ENCODE peak calls at places on chromosomes 1 and 21, in six cellular contexts. A is fibroblast of lung, D is uterus, P is tibial artery, V is choroid plexus epithelial cell, I is suprapubic skin. B is an unnamed sample.

GRCh38 chr1:173204693-173205092 is 2.4 kb downstream of the TNFSF4 start:
- DNase-seq in A (no peak), P (no peak), V (no peak), D (no peak), I (no peak), B (no peak)

GRCh38 chr1:62356257-62356835 is 37.1 kb upstream of the KANK4 start:
- DNase-seq in V (peak), A (peak), D (no peak), P (no peak), I (no peak), B (peak)

GRCh38 chr1:204284929-204285328 is 71.1 kb upstream of the GOLT1A start:
- DNase-seq in V (no peak), P (no peak), D (no peak), A (no peak), I (no peak), B (no peak)

GRCh38 chr1:180909005-180909414 is 3.7 kb upstream of the KIAA1614 start:
- DNase-seq in V (no peak), D (no peak), I (no peak), P (no peak), A (no peak), B (no peak)

GRCh38 chr1:181206513-181206912 is 118.0 kb downstream of the IER5 start:
- DNase-seq in I (no peak), A (no peak), V (no peak), P (no peak), D (no peak), B (no peak)

GRCh38 chr1:57959727-57960300 is 536.0 kb upstream of the DAB1 start:
- DNase-seq in V (no peak), A (no peak), D (no peak), P (no peak), I (no peak), B (no peak)

GRCh38 chr1:171251042-171251740 is 2.9 kb downstream of the FMO1 start:
- DNase-seq in I (no peak), V (peak), P (no peak), D (no peak), A (peak), B (no peak)

GRCh38 chr21:41142051-41142795 is 25.7 kb upstream of the BACE2 start:
- DNase-seq in P (peak), D (no peak), A (peak), V (peak), I (no peak), B (peak)

GRCh38 chr1:101174722-101175121 is 62.1 kb upstream of the S1PR1 start:
- DNase-seq in V (peak), D (no peak), I (no peak), P (no peak), A (peak), B (peak)

GRCh38 chr1:64691631-64692030 is 53.2 kb upstream of the RAVER2 start:
- DNase-seq in P (no peak), D (no peak), I (no peak), A (peak), V (peak), B (no peak)

GRCh38 chr1:178768423-178768822 is 43.4 kb downstream of the RALGPS2 start:
- DNase-seq in A (peak), V (peak), P (no peak), D (no peak), I (no peak), B (peak)

GRCh38 chr1:15684042-15684461 is at the start of gene PLEKHM2:
- DNase-seq in P (no peak), I (no peak), V (peak), D (peak), A (peak), B (no peak)

GRCh38 chr1:184276416-184276815 is 110.4 kb upstream of the C1orf21 start:
- DNase-seq in D (no peak), P (no peak), A (no peak), I (no peak), V (peak), B (no peak)

GRCh38 chr1:40036574-40036973 is 4.0 kb upstream of the CAP1 start:
- DNase-seq in I (peak), P (peak), V (peak), A (peak), D (peak), B (peak)

GRCh38 chr1:239909894-239910293 is 181.8 kb upstream of the FMN2 start:
- DNase-seq in A (peak), D (no peak), I (no peak), V (peak), P (no peak), B (peak)

GRCh38 chr1:96863449-96863848 is 141.9 kb downstream of the PTBP2 start:
- DNase-seq in A (no peak), V (peak), I (no peak), D (no peak), P (no peak), B (no peak)

GRCh38 chr1:21543598-21543997 is 34.4 kb downstream of the ALPL start:
- DNase-seq in A (no peak), P (no peak), D (no peak), V (no peak), I (no peak), B (no peak)

GRCh38 chr1:182357913-182358312 is 33.7 kb downstream of the GLUL start:
- DNase-seq in P (no peak), D (no peak), A (no peak), V (no peak), I (no peak), B (no peak)

GRCh38 chr1:42002220-42002619 is 83.5 kb upstream of the HIVEP3 start:
- DNase-seq in A (no peak), D (no peak), I (no peak), P (no peak), V (no peak), B (no peak)

GRCh38 chr1:45405636-45406035 is 65.4 kb upstream of the MUTYH start:
- DNase-seq in A (no peak), V (no peak), I (no peak), D (no peak), P (no peak), B (no peak)

GRCh38 chr1:117658676-117659075 is 52.8 kb downstream of the TENT5C start:
- DNase-seq in A (no peak), I (no peak), D (no peak), V (no peak), P (no peak), B (no peak)

GRCh38 chr1:116228501-116228900 is 117.3 kb downstream of the MAB21L3 start:
- DNase-seq in V (no peak), A (no peak), I (no peak), P (no peak), D (no peak), B (no peak)

GRCh38 chr1:88773540-88774150 is 89.6 kb downstream of the PKN2 start:
- DNase-seq in A (peak), I (no peak), D (no peak), P (no peak), V (peak), B (peak)

GRCh38 chr1:47963093-47963492 is 34.1 kb downstream of the TRABD2B start:
- DNase-seq in D (no peak), P (no peak), I (no peak), V (no peak), A (no peak), B (no peak)

GRCh38 chr21:32020551-32020950 is 147.7 kb downstream of the HUNK start:
- DNase-seq in I (no peak), V (no peak), D (no peak), A (no peak), P (no peak), B (no peak)

GRCh38 chr1:111140680-111140967 is 601 bp downstream of the CEPT1 start:
- DNase-seq in P (no peak), I (no peak), D (no peak), A (peak), V (peak), B (peak)

GRCh38 chr1:229440821-229441537 is 7.1 kb upstream of the ACTA1 start:
- DNase-seq in V (peak), P (no peak), D (no peak), I (no peak), A (peak), B (peak)

GRCh38 chr1:222757673-222758268 is 20.8 kb downstream of the FAM177B start:
- DNase-seq in P (no peak), V (no peak), A (no peak), D (peak), I (no peak), B (no peak)

GRCh38 chr21:16305686-16306085 is 575.9 kb downstream of the USP25 start:
- DNase-seq in D (no peak), A (peak), P (no peak), V (peak), I (no peak), B (no peak)

GRCh38 chr1:28640766-28641165 is 2.1 kb downstream of the TAF12 start:
- DNase-seq in D (no peak), I (no peak), A (peak), P (no peak), V (peak), B (peak)
- TF ChIP-seq CTCF in D (no peak), I (no peak), A (no peak), P (no peak), V (peak), B (peak)

GRCh38 chr1:201594575-201595245 is 55.8 kb downstream of the NAV1 start:
- DNase-seq in V (no peak), D (peak), I (no peak), P (peak), A (no peak), B (peak)
- TF ChIP-seq CTCF in V (no peak), D (no peak), I (no peak), P (no peak), A (no peak), B (no peak)

GRCh38 chr1:198174297-198174696 is 17.5 kb downstream of the NEK7 start:
- DNase-seq in V (no peak), I (no peak), D (no peak), A (peak), P (no peak), B (no peak)

GRCh38 chr1:198179556-198179981 is 22.8 kb downstream of the NEK7 start:
- DNase-seq in A (peak), P (no peak), V (peak), I (no peak), D (no peak), B (no peak)

GRCh38 chr1:198176179-198176578 is 19.4 kb downstream of the NEK7 start:
- DNase-seq in P (no peak), I (no peak), D (no peak), A (no peak), V (no peak), B (no peak)

GRCh38 chr1:198175418-198176170 is 18.8 kb downstream of the NEK7 start:
- DNase-seq in I (no peak), V (peak), P (no peak), A (peak), D (no peak), B (peak)

GRCh38 chr1:198178615-198179014 is 21.8 kb downstream of the NEK7 start:
- DNase-seq in V (no peak), D (no peak), P (no peak), I (no peak), A (no peak), B (no peak)
- TF ChIP-seq CTCF in V (no peak), D (no peak), P (no peak), I (no peak), A (no peak), B (no peak)

GRCh38 chr1:230794431-230794830 is 47.2 kb downstream of the CAPN9 start:
- DNase-seq in I (no peak), V (no peak), A (no peak), P (no peak), D (no peak), B (no peak)

GRCh38 chr1:230791986-230792564 is 44.9 kb downstream of the CAPN9 start:
- DNase-seq in V (no peak), D (no peak), A (no peak), I (no peak), P (no peak), B (no peak)

GRCh38 chr1:230794871-230795645 is 47.9 kb downstream of the CAPN9 start:
- DNase-seq in D (no peak), P (no peak), V (no peak), A (no peak), I (no peak), B (no peak)

GRCh38 chr1:230793463-230793745 is 46.2 kb downstream of the CAPN9 start:
- DNase-seq in I (no peak), A (no peak), D (no peak), P (no peak), V (no peak), B (no peak)

DNA sequence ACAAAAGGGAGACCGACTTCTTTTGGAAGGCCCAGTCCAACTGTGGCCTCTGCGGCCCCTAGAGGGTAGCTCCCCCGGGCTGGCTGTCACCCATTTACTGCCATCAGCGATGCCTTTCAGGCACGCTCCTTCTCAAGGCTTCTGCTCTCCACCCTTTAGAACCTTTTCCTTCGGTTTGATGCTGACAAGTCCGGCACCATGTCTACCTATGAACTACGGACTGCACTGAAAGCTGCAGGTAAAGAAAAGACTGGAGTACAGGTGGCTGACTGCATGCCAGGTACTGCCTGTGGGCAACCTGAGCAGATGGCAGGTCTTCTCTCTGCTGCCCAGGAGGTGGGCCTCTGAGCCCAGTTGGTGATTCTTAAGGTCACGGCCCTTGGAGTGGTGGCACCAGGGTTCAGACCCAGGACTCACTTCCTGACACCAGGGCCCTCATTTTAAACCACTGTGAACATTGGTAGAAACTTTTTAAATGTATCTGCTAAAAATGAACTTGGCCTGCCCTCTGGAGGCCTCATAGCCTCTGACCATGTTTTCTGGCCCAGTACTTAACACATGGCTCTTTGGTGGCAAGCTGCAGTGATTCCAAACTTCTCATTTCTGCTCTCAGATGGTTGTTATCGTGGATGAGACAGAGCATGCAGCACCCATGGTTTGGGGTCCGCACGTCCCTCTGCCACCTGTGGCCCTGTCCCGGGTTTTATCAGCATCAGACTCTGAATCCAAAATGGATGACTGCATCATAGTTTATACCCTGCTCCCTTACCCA is 45.7 kb downstream of the CAPN9 start:
- DNase-seq in V (peak), P (no peak), D (no peak), A (no peak), I (no peak), B (peak)
- TF ChIP-seq CTCF in V (peak), P (no peak), D (no peak), A (no peak), I (no peak), B (peak)

GRCh38 chr1:54407201-54407956 is 1.2 kb upstream of the SSBP3 start:
- DNase-seq in I (peak), V (peak), A (peak), D (peak), P (peak), B (peak)

GRCh38 chr1:54407957-54408700 is 1.9 kb upstream of the SSBP3 start:
- DNase-seq in V (peak), A (peak), P (no peak), I (no peak), D (peak), B (peak)

GRCh38 chr1:54404939-54405880 is 984 bp downstream of the SSBP3 start:
- DNase-seq in V (no peak), P (no peak), D (no peak), I (no peak), A (peak), B (no peak)

GRCh38 chr1:54405894-54406293 is 300 bp downstream of the SSBP3 start:
- DNase-seq in I (no peak), V (no peak), D (no peak), A (no peak), P (no peak), B (no peak)

GRCh38 chr1:54406339-54407181 is at the start of gene SSBP3:
- DNase-seq in A (peak), I (peak), V (peak), D (peak), P (peak), B (peak)
- TF ChIP-seq CTCF in A (no peak), I (no peak), V (no peak), D (peak), P (no peak), B (peak)

DNA sequence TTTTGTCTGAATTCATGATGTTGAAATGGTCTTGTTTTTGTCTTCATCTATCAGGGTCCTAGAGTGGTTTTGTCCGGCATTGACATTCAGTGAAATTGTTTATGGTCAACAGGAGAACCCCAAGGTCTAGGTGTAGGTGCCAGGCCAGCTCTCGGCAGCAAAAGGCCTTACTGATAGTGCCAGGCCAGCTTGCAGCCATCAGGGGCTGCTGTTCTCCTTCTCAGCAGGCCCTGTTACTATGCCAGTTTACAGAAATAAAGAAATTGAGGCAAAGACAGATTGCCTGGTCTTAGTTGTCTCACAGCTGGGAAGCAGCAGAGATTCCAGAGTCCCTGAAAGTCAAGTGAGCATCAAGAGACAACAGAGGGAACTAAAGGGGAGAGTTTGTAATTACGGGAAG is 12.0 kb downstream of the HMGB4 start:
- DNase-seq in V (no peak), P (no peak), A (no peak), I (no peak), D (no peak), B (no peak)
- TF ChIP-seq CTCF in V (no peak), P (peak), A (peak), I (no peak), D (no peak), B (no peak)

GRCh38 chr21:28893687-28894086 is 99.0 kb downstream of the LTN1 start:
- DNase-seq in I (no peak), A (no peak), P (no peak), V (no peak), D (no peak), B (no peak)
- TF ChIP-seq CTCF in I (no peak), A (no peak), P (no peak), V (no peak), D (no peak), B (no peak)

GRCh38 chr1:208223136-208223535 is 21.0 kb downstream of the PLXNA2 start:
- DNase-seq in A (peak), P (no peak), V (peak), I (no peak), D (no peak), B (no peak)
- TF ChIP-seq CTCF in A (no peak), P (no peak), V (no peak), I (no peak), D (no peak), B (no peak)

DNA sequence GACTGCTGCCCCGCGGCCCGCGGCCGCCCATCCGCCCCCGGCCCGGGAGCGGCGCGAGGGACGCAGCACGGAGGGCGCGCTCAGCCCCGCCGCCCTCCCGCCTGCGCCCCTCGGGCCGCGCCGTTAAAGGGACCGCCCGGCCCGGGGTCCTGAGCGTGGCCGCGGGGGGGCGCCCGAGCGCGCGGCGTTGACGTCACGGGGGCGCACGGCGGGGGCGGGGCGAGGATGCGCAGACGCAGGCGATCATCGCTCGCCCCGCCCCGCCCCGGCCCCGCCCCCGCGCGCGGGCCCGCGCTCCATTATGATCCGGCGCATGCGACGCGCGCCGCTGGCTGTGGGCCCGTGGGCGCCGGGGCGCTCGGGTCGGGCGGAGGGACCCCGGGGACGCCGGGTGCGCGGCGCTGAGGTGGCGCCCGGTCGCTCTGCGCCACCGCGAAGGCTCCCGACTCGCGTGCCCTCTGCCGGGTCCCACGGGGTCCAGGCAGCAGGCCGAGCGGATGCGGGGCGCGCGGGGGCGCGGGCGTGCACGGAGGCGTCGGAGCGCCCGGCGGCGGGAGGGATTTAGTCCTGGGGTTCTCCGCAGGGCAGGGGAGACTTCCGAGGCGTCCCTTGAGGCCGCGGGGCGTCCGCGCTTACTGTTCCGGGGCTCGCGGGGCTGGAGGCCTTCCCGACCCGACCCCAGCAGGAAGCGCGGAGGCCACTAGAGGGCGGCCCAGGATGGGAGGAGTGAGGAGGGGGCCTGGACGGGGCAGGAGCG is at the start of gene DVL1:
- DNase-seq in I (no peak), A (peak), P (peak), D (peak), V (peak), B (peak)
- TF ChIP-seq CTCF in I (no peak), A (peak), P (peak), D (peak), V (peak), B (peak)

GRCh38 chr1:90721210-90722194 is 4.4 kb upstream of the BARHL2 start:
- DNase-seq in P (no peak), I (no peak), V (peak), A (peak), D (no peak), B (peak)
- TF ChIP-seq CTCF in P (peak), I (no peak), V (peak), A (peak), D (peak), B (peak)

B was measured in HFFc6.